ENCODE peak calls at places on chromosomes 4 and X, in eight cellular contexts. N is cardiac muscle cell, O is GM13977, D is GM23338, K is epithelial cell of proximal tubule, U is mesothelial cell of epicardium, H is stomach, X is omental fat pad. G is an unnamed sample.

GRCh38 chr4:121336706-121337105 is 44.1 kb downstream of the QRFPR start:
- DNase-seq in O (no peak), N (no peak), K (no peak), X (no peak), D (no peak), H (no peak), U (no peak), G (no peak)

GRCh38 chr4:100635899-100636298 is 118.1 kb upstream of the EMCN start:
- DNase-seq in O (no peak), X (no peak), N (no peak), U (no peak), H (peak; percentile 41), K (no peak), D (no peak), G (no peak)

GRCh38 chr4:183012862-183013855 is 85.9 kb upstream of the WWC2 start:
- DNase-seq in H (no peak), K (no peak), X (no peak), N (no peak), U (no peak), D (peak; percentile 62), O (no peak), G (no peak)

GRCh38 chr4:6402566-6403399 is 69.6 kb downstream of the PPP2R2C start:
- DNase-seq in N (no peak), D (peak; percentile 53), O (no peak), U (no peak), H (no peak), X (no peak), K (no peak), G (no peak)

GRCh38 chr4:93313207-93313606 is 515.3 kb upstream of the ATOH1 start:
- DNase-seq in H (no peak), D (no peak), X (no peak), U (no peak), K (no peak), O (no peak), N (no peak), G (no peak)

GRCh38 chr4:142248946-142249345 is 597.2 kb downstream of the INPP4B start:
- DNase-seq in N (no peak), U (no peak), X (no peak), H (no peak), O (no peak), D (no peak), K (no peak), G (no peak)

GRCh38 chrX:12452268-12452667 is 314.0 kb downstream of the FRMPD4 start:
- DNase-seq in H (no peak), D (no peak), X (no peak), N (no peak), O (no peak), U (no peak), K (no peak), G (no peak)

GRCh38 chrX:37590047-37590446 is 18.6 kb downstream of the LANCL3 start:
- DNase-seq in O (no peak), N (no peak), U (no peak), X (no peak), D (no peak), K (no peak), H (no peak), G (no peak)

GRCh38 chr4:183563874-183564273 is 59.0 kb downstream of the ING2 start:
- DNase-seq in H (no peak), X (no peak), D (no peak), O (no peak), N (no peak), K (peak; percentile 78), U (no peak), G (no peak)

GRCh38 chr4:146486565-146486964 is 35.2 kb downstream of the SLC10A7 start:
- DNase-seq in U (no peak), N (no peak), H (no peak), O (peak; percentile 22), K (no peak), X (no peak), D (no peak), G (no peak)

GRCh38 chrX:7828594-7828993 is 14.4 kb upstream of the VCX start:
- DNase-seq in K (no peak), U (no peak), O (peak; percentile 6), X (no peak), D (peak; percentile 30), N (peak; percentile 18), H (no peak), G (no peak)

GRCh38 chr4:10006604-10007435 is 14.5 kb downstream of the SLC2A9 start:
- DNase-seq in D (no peak), K (peak; percentile 94), X (no peak), U (no peak), N (no peak), H (peak; percentile 77), O (no peak), G (no peak)

GRCh38 chr4:82268050-82268825 is 105.6 kb downstream of the HNRNPD start:
- DNase-seq in O (peak; percentile 40), K (peak; percentile 7), U (peak; percentile 60), X (no peak), N (peak; percentile 74), H (peak; percentile 37), D (peak; percentile 87), G (no peak)

GRCh38 chr4:89000844-89001360 is 56.1 kb downstream of the FAM13A start:
- DNase-seq in O (no peak), U (no peak), X (no peak), N (no peak), K (peak; percentile 42), H (no peak), D (no peak), G (no peak)

GRCh38 chr4:14708574-14708973 is 293.7 kb upstream of the CPEB2 start:
- DNase-seq in U (no peak), N (no peak), X (no peak), K (no peak), H (no peak), D (no peak), O (no peak), G (no peak)

GRCh38 chr4:14716622-14717021 is 285.7 kb upstream of the CPEB2 start:
- DNase-seq in O (no peak), D (no peak), N (no peak), K (no peak), X (no peak), U (no peak), H (no peak), G (no peak)

DNA sequence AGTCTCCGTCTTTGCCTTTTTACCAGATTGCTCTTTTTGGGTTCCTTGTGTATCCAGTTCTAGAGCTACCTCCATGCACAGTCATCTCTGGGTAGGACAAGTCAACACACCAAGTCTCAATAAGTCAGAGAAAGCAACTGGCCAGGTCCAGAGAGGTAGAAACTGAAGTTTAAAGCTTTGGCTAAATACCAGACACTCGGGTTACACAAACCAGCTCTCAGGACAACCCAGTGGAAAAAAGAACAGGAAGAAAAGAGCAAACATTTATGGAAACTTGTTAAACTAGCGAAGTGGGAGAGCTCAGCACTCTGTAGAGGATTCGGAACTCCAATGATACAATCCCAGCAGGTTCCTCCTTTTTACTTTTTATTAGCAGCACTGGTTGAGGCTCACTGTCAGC is 291.0 kb upstream of the CPEB2 start:
- DNase-seq in U (no peak), X (no peak), D (no peak), O (no peak), K (no peak), N (no peak), H (no peak), G (no peak)
- TF ChIP-seq CTCF in U (no peak), X (no peak), D (no peak), O (no peak), K (no peak), N (no peak), H (no peak), G (no peak)

GRCh38 chr4:55437356-55437796 is 41.6 kb downstream of the TMEM165 start:
- DNase-seq in H (peak; percentile 33), O (no peak), D (no peak), X (no peak), U (no peak), N (no peak), K (no peak), G (no peak)

GRCh38 chr4:55431710-55432336 is 36.1 kb downstream of the TMEM165 start:
- DNase-seq in D (peak; percentile 23), N (no peak), X (no peak), O (no peak), K (no peak), U (no peak), H (no peak), G (no peak)

GRCh38 chr4:55438314-55438713 is 42.6 kb downstream of the TMEM165 start:
- DNase-seq in X (no peak), K (no peak), N (no peak), O (no peak), D (no peak), U (no peak), H (no peak), G (no peak)

GRCh38 chr4:55437823-55438222 is 42.1 kb downstream of the TMEM165 start:
- DNase-seq in U (no peak), N (no peak), X (no peak), H (no peak), K (no peak), O (no peak), D (no peak), G (no peak)

DNA sequence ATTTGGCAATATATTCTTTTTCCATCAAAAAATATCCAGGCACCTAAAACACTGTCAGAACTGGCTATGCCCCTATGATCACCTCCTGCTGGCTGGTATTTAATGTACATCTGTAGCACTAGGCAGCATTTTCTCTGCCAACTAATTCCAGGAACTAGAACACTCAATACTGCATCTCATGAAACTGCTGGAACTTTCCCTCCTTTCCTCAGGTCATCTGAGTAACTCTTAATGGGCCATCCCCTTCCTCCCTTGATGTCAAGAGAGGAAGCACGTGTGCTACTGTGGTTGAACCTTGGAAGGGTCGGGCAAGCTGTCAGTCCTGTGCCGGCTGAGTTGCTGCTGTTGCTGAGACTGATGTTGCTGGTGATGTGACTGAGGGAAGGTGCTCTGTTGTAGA is 39.4 kb downstream of the TMEM165 start:
- DNase-seq in U (no peak), N (peak; percentile 10), X (no peak), D (peak; percentile 41), H (no peak), K (no peak), O (no peak), G (no peak)
- TF ChIP-seq CTCF in U (no peak), N (peak; percentile 45), X (no peak), D (peak; percentile 44), H (no peak), K (peak; percentile 40), O (peak; percentile 33), G (no peak)

GRCh38 chr4:129972257-129972656 is 876.3 kb downstream of the C4orf33 start:
- DNase-seq in N (no peak), O (no peak), H (no peak), U (no peak), K (no peak), X (no peak), D (peak; percentile 69), G (no peak)
- TF ChIP-seq CTCF in N (no peak), O (no peak), H (no peak), U (no peak), K (peak; percentile 54), X (no peak), D (peak; percentile 65), G (no peak)

DNA sequence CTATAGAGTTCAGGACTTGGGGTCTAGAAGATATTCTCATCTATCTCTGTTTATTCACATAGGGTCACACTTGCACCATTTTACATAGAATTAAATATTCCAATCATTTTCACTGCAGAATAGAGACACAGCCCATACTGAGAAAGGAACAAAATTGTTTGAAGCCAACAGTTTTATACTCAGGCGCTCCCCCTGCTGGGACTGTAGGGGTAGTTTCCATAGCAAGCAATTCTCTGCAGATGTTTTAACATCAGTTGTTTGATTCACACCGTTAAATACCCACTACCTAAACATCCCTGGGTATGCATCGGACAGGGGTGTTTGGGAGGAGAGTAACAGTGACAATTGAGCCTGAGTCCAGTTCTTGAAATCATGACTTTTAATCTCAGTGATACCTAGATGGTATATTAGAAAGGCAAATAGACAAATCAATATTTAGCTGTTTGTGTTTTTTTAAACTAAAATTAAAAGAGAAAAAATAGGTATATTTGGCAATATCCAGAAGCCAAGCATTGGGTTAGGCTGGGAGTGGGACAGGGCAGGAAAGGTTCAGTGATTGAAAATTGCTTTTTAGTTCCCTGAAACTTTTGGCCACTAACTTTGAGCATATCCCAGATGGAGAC is 33.8 kb downstream of the LONRF3 start:
- DNase-seq in N (peak; percentile 29), D (peak; percentile 49), U (peak; percentile 47), H (peak; percentile 28), O (peak; percentile 54), X (no peak), K (no peak), G (no peak)
- TF ChIP-seq CTCF in N (peak; percentile 68), D (peak; percentile 60), U (peak; percentile 50), H (peak; percentile 40), O (peak; percentile 60), X (no peak), K (peak; percentile 62), G (peak; percentile 49)

G was measured in natural killer cell.